ENCODE peak calls at places on chromosome 22, in five cellular contexts. N, U, F, H and L are unnamed samples.

GRCh38 chr22:21796863-21797262 is 61.3 kb upstream of the YPEL1 start:
- DNase-seq in N (no peak), U (no peak), F (peak), H (no peak), L (no peak)

GRCh38 chr22:49302530-49302929 is 525.1 kb downstream of the BRD1 start:
- DNase-seq in N (no peak), U (no peak), F (no peak), H (no peak), L (no peak)

GRCh38 chr22:28656156-28656555 is 23.5 kb downstream of the TTC28 start:
- DNase-seq in N (no peak), U (no peak), F (no peak), H (no peak), L (no peak)

GRCh38 chr22:29050457-29050856 is 11.2 kb downstream of the C22orf31 start:
- DNase-seq in N (no peak), U (no peak), F (no peak), H (no peak), L (no peak)

GRCh38 chr22:41831383-41831782 is 1.5 kb upstream of the SREBF2 start:
- DNase-seq in N (no peak), U (no peak), F (no peak), H (no peak), L (no peak)

GRCh38 chr22:22228421-22228820 is 16.2 kb upstream of the VPREB1 start:
- DNase-seq in N (no peak), U (no peak), F (no peak), H (no peak), L (no peak)

GRCh38 chr22:25137577-25138525 is 61.8 kb upstream of the CRYBB3 start:
- DNase-seq in N (no peak), U (no peak), F (no peak), H (no peak), L (peak)

GRCh38 chr22:30485362-30485988 is 13.7 kb upstream of the SEC14L3 start:
- DNase-seq in N (peak), U (peak), F (peak), H (peak), L (peak)

GRCh38 chr22:29758068-29758622 is 8.7 kb downstream of the ZMAT5 start:
- DNase-seq in N (no peak), U (no peak), F (no peak), H (no peak), L (no peak)

GRCh38 chr22:35900483-35901168 is 128.0 kb downstream of the RBFOX2 start:
- DNase-seq in N (no peak), U (no peak), F (no peak), H (no peak), L (peak)

GRCh38 chr22:37546436-37547248 is 13.6 kb upstream of the CDC42EP1 start:
- DNase-seq in N (no peak), U (no peak), F (no peak), H (peak), L (no peak)

GRCh38 chr22:24772493-24773220 is 1.9 kb downstream of the PIWIL3 start:
- DNase-seq in N (no peak), U (no peak), F (no peak), H (peak), L (peak)